ENCODE peak calls at places on chromosomes 3 and 15, in four cellular contexts. R is mucosa of gallbladder; N is HEK293T; K is stimulated activated CD4-positive, alpha-beta T cell treated with anti-CD3 and anti-CD28 coated beads, Interleukin-4, amount 100 ng/mL, for 24 hours. D is an unnamed sample.

GRCh38 chr3:24945575-24945974 is 450.9 kb upstream of the THRB start:
- DNase-seq in R (no peak), N (no peak), K (no peak), D (no peak)

GRCh38 chr3:55721716-55722484 is 234.8 kb upstream of the WNT5A start:
- DNase-seq in R (no peak), N (peak; percentile 32), K (no peak), D (peak; percentile 30)

GRCh38 chr15:45307230-45307924 is 55.3 kb downstream of the SLC28A2 start:
- DNase-seq in R (no peak), N (peak; percentile 17), K (no peak), D (peak; percentile 19)

GRCh38 chr3:52682016-52682415 is 3.7 kb downstream of the PBRM1 start:
- DNase-seq in R (peak; percentile 21), N (no peak), K (peak; percentile 66), D (no peak)

GRCh38 chr3:56981445-56982230 is 78.8 kb upstream of the SPATA12 start:
- DNase-seq in R (no peak), N (no peak), K (no peak), D (no peak)

GRCh38 chr3:117597865-117598264 is 888.3 kb downstream of the TUSC7 start:
- DNase-seq in R (no peak), N (no peak), K (no peak), D (no peak)

GRCh38 chr3:72336114-72336651 is 512.1 kb downstream of the SHQ1 start:
- DNase-seq in R (no peak), N (no peak), K (no peak), D (no peak)

GRCh38 chr15:100215031-100215842 is 126.5 kb downstream of the ADAMTS17 start:
- DNase-seq in R (no peak), N (no peak), K (no peak), D (no peak)

GRCh38 chr15:99495430-99496301 is 70.1 kb upstream of the MEF2A start:
- DNase-seq in R (no peak), N (no peak), K (no peak), D (no peak)